ENCODE peak calls at places on chromosomes 3 and 15, in five cellular contexts. N is progenitor cell of endocrine pancreas, X is sigmoid colon, V is GM20000, D is neural crest cell. E is an unnamed sample.

GRCh38 chr15:49040151-49040550 is 6.1 kb downstream of the SECISBP2L start:
- DNase-seq in N (no peak), X (no peak), V (no peak), D (no peak), E (no peak)

GRCh38 chr3:124209426-124209825 is 217.5 kb upstream of the ROPN1 start:
- DNase-seq in N (no peak), X (no peak), V (no peak), D (no peak), E (no peak)

GRCh38 chr3:130849111-130849552 is 44.8 kb upstream of the ATP2C1 start:
- DNase-seq in N (no peak), X (no peak), V (no peak), D (no peak), E (no peak)

GRCh38 chr3:40690696-40691597 is 166.2 kb downstream of the ZNF621 start:
- DNase-seq in N (no peak), X (peak; percentile 84), V (no peak), D (no peak), E (no peak)

GRCh38 chr15:58469432-58470353 is 37.9 kb downstream of the LIPC start:
- DNase-seq in N (no peak), X (no peak), V (no peak), D (no peak), E (no peak)

GRCh38 chr15:75410196-75410595 is 41.3 kb downstream of the SIN3A start:
- DNase-seq in N (no peak), X (no peak), V (no peak), D (no peak), E (no peak)

GRCh38 chr3:14929310-14930070 is 17.9 kb upstream of the NR2C2 start:
- DNase-seq in N (no peak), X (no peak), V (no peak), D (no peak), E (no peak)

GRCh38 chr3:42745776-42746454 is 27.1 kb downstream of the CCDC13 start:
- DNase-seq in N (no peak), X (no peak), V (no peak), D (no peak), E (peak; percentile 51)

GRCh38 chr3:136042608-136043221 is 77.2 kb downstream of the PPP2R3A start:
- DNase-seq in N (no peak), X (no peak), V (peak; percentile 32), D (no peak), E (no peak)

GRCh38 chr15:90599116-90599515 is 69.4 kb downstream of the CRTC3 start:
- DNase-seq in N (no peak), X (no peak), V (no peak), D (no peak), E (no peak)

GRCh38 chr3:187063286-187064081 is 75.8 kb downstream of the RPL39L start:
- DNase-seq in N (no peak), X (no peak), V (no peak), D (no peak), E (no peak)

GRCh38 chr3:42097166-42097946 is 6.2 kb downstream of the TRAK1 start:
- DNase-seq in N (no peak), X (no peak), V (no peak), D (no peak), E (no peak)

GRCh38 chr3:58117561-58118305 is 93.0 kb downstream of the DNASE1L3 start:
- DNase-seq in N (no peak), X (no peak), V (no peak), D (no peak), E (no peak)

GRCh38 chr3:156558389-156558788 is 3.5 kb upstream of the SSR3 start:
- DNase-seq in N (no peak), X (no peak), V (no peak), D (no peak), E (no peak)

GRCh38 chr3:108887777-108888176 is 65.2 kb downstream of the TRAT1 start:
- DNase-seq in N (no peak), X (no peak), V (no peak), D (no peak), E (no peak)

GRCh38 chr15:22945071-22945470 is 35.1 kb downstream of the CYFIP1 start:
- DNase-seq in N (no peak), X (peak; percentile 60), V (no peak), D (no peak), E (no peak)

GRCh38 chr15:67678948-67679347 is 136.4 kb downstream of the MAP2K5 start:
- DNase-seq in N (no peak), X (no peak), V (no peak), D (peak; percentile 19), E (no peak)

GRCh38 chr15:68789921-68790575 is 30.6 kb downstream of the ANP32A start:
- DNase-seq in N (no peak), X (no peak), V (no peak), D (no peak), E (no peak)

GRCh38 chr3:46959169-46959515 is 17.4 kb downstream of the CCDC12 start:
- DNase-seq in N (no peak), X (no peak), V (no peak), D (no peak), E (no peak)

GRCh38 chr3:97970131-97970530 is 2.1 kb downstream of the RIOX2 start:
- DNase-seq in N (no peak), X (no peak), V (no peak), D (no peak), E (no peak)

GRCh38 chr3:176741648-176742047 is 455.6 kb downstream of the TBL1XR1 start:
- DNase-seq in N (no peak), X (no peak), V (no peak), D (no peak), E (no peak)

GRCh38 chr3:65153850-65154512 is 466.2 kb upstream of the ADAMTS9 start:
- DNase-seq in N (no peak), X (no peak), V (no peak), D (no peak), E (no peak)

GRCh38 chr3:52039846-52040245 is 16.5 kb downstream of the DUSP7 start:
- DNase-seq in N (peak; percentile 30), X (peak; percentile 81), V (no peak), D (peak; percentile 72), E (no peak)

GRCh38 chr3:6142707-6143106 is 718.2 kb upstream of the GRM7 start:
- DNase-seq in N (no peak), X (no peak), V (no peak), D (no peak), E (no peak)

GRCh38 chr3:170689218-170689874 is 103.5 kb upstream of the SLC7A14 start:
- DNase-seq in N (no peak), X (no peak), V (no peak), D (no peak), E (peak; percentile 86)

GRCh38 chr3:156577731-156578130 is 22.8 kb upstream of the SSR3 start:
- DNase-seq in N (no peak), X (no peak), V (no peak), D (no peak), E (no peak)

GRCh38 chr3:5330152-5330810 is 142.8 kb downstream of the EDEM1 start:
- DNase-seq in N (no peak), X (no peak), V (no peak), D (no peak), E (no peak)

GRCh38 chr3:3086239-3086638 is 23.9 kb downstream of the IL5RA start:
- DNase-seq in N (no peak), X (no peak), V (no peak), D (no peak), E (no peak)

GRCh38 chr3:152554980-152555379 is 280.0 kb upstream of the P2RY1 start:
- DNase-seq in N (no peak), X (no peak), V (no peak), D (no peak), E (no peak)

GRCh38 chr3:10194328-10195071 is 29.8 kb downstream of the IRAK2 start:
- DNase-seq in N (no peak), X (no peak), V (peak; percentile 50), D (no peak), E (no peak)

GRCh38 chr15:61633951-61634350 is 404.8 kb upstream of the RORA start:
- DNase-seq in N (no peak), X (no peak), V (no peak), D (no peak), E (no peak)

GRCh38 chr3:178325330-178325729 is 210.9 kb upstream of the KCNMB2 start:
- DNase-seq in N (no peak), X (no peak), V (no peak), D (no peak), E (no peak)

GRCh38 chr3:57018246-57018645 is 42.2 kb upstream of the SPATA12 start:
- DNase-seq in N (no peak), X (no peak), V (no peak), D (no peak), E (no peak)

GRCh38 chr3:57012847-57013246 is 47.6 kb upstream of the SPATA12 start:
- DNase-seq in N (no peak), X (peak; percentile 61), V (no peak), D (no peak), E (no peak)

GRCh38 chr3:57017481-57017880 is 43.0 kb upstream of the SPATA12 start:
- DNase-seq in N (no peak), X (peak; percentile 77), V (no peak), D (no peak), E (no peak)

GRCh38 chr3:57015350-57015729 is 45.1 kb upstream of the SPATA12 start:
- DNase-seq in N (no peak), X (no peak), V (no peak), D (no peak), E (no peak)

GRCh38 chr3:57015912-57016311 is 44.6 kb upstream of the SPATA12 start:
- DNase-seq in N (no peak), X (no peak), V (no peak), D (no peak), E (no peak)
- TF ChIP-seq CTCF in N (no peak), X (no peak), V (no peak), D (no peak), E (no peak)

GRCh38 chr3:126959921-126960603 is 22.9 kb upstream of the PLXNA1 start:
- DNase-seq in N (no peak), X (peak; percentile 52), V (no peak), D (no peak), E (no peak)
- TF ChIP-seq CTCF in N (peak; percentile 42), X (no peak), V (no peak), D (peak; percentile 46), E (peak; percentile 52)

GRCh38 chr3:16927485-16927884 is 42.7 kb downstream of the PLCL2 start:
- DNase-seq in N (no peak), X (no peak), V (peak; percentile 23), D (no peak), E (no peak)
- TF ChIP-seq CTCF in N (no peak), X (no peak), V (no peak), D (no peak), E (no peak)

GRCh38 chr3:128420720-128421438 is 45.8 kb downstream of the DNAJB8 start:
- DNase-seq in N (no peak), X (no peak), V (no peak), D (no peak), E (no peak)
- TF ChIP-seq CTCF in N (no peak), X (no peak), V (no peak), D (no peak), E (no peak)

GRCh38 chr3:39506863-39507262 is 39.4 kb downstream of the MOBP start:
- DNase-seq in N (no peak), X (no peak), V (no peak), D (no peak), E (no peak)
- TF ChIP-seq CTCF in N (no peak), X (no peak), V (no peak), D (no peak), E (no peak)